ENCODE peak calls at places on chromosomes 4 and X, in ten cellular contexts. J is transverse colon, C is tibial nerve, E is A549, B is stomach, V is HepG2, N is sigmoid colon, P is suprapubic skin, D is K562, U is upper lobe of left lung. R is an unnamed sample.

GRCh38 chrX:103722505-103722904 is 11.8 kb downstream of the TMEM31 start:
- DNase-seq in B (no peak), N (no peak), U (no peak), J (no peak), C (no peak), P (no peak), V (no peak), E (no peak), D (no peak), R (no peak)

GRCh38 chr4:104490770-104491395 is 3.8 kb downstream of the CXXC4 start:
- DNase-seq in D (peak; percentile 31), J (peak; percentile 74), U (peak; percentile 62), C (peak; percentile 35), E (peak; percentile 11), P (no peak), N (peak; percentile 87), B (peak; percentile 65), V (peak; percentile 17), R (peak; percentile 77)

GRCh38 chr4:3705236-3705987 is 60.8 kb upstream of the ADRA2C start:
- DNase-seq in N (no peak), V (no peak), J (no peak), C (no peak), U (no peak), B (no peak), P (peak; percentile 74), E (no peak), D (no peak), R (peak; percentile 4)

GRCh38 chr4:7625073-7625472 is 190.3 kb upstream of the PSAPL1 start:
- DNase-seq in V (no peak), P (no peak), D (no peak), B (no peak), J (no peak), E (no peak), U (no peak), N (no peak), C (no peak), R (no peak)

GRCh38 chr4:127771535-127772275 is 10.4 kb upstream of the HSPA4L start:
- DNase-seq in J (no peak), C (no peak), V (no peak), B (no peak), D (no peak), E (no peak), N (no peak), P (no peak), U (no peak), R (no peak)

GRCh38 chr4:128427832-128428366 is 140.3 kb upstream of the PGRMC2 start:
- DNase-seq in P (no peak), D (peak; percentile 33), U (peak; percentile 84), J (peak; percentile 28), C (peak; percentile 15), N (no peak), E (peak; percentile 79), V (peak; percentile 66), B (peak; percentile 49), R (no peak)

GRCh38 chr4:108037884-108038283 is 48.2 kb downstream of the HADH start:
- DNase-seq in V (no peak), J (no peak), N (no peak), P (no peak), E (no peak), C (no peak), B (no peak), U (no peak), D (no peak), R (no peak)

GRCh38 chr4:147580396-147580795 is 36.8 kb upstream of the TMEM184C start:
- DNase-seq in C (no peak), V (no peak), D (no peak), N (no peak), B (no peak), E (no peak), U (no peak), J (no peak), P (no peak), R (no peak)

GRCh38 chr4:147828361-147828760 is 96.5 kb downstream of the ARHGAP10 start:
- DNase-seq in U (no peak), N (no peak), E (no peak), P (no peak), V (no peak), J (no peak), C (no peak), B (no peak), D (no peak), R (no peak)

GRCh38 chrX:21839334-21840198 is at the start of gene MBTPS2:
- DNase-seq in B (peak; percentile 84), N (peak; percentile 93), E (peak; percentile 33), C (peak; percentile 59), U (peak; percentile 79), P (peak; percentile 86), V (peak; percentile 69), D (peak; percentile 56), J (peak; percentile 85), R (peak; percentile 89)

GRCh38 chrX:136768469-136769084 is 12.2 kb downstream of the ARHGEF6 start:
- DNase-seq in N (peak; percentile 73), U (peak; percentile 53), J (peak; percentile 37), V (no peak), P (no peak), B (no peak), E (no peak), C (peak; percentile 32), D (peak; percentile 58), R (peak; percentile 44)

GRCh38 chr4:134777626-134778025 is 576.0 kb upstream of the PABPC4L start:
- DNase-seq in P (no peak), U (no peak), C (no peak), V (no peak), N (no peak), E (no peak), J (no peak), B (no peak), D (no peak), R (no peak)
- TF ChIP-seq CTCF in P (no peak), U (peak; percentile 29), C (no peak), V (no peak), N (no peak), E (peak; percentile 6), J (no peak), B (no peak), D (no peak), R (no peak)

DNA sequence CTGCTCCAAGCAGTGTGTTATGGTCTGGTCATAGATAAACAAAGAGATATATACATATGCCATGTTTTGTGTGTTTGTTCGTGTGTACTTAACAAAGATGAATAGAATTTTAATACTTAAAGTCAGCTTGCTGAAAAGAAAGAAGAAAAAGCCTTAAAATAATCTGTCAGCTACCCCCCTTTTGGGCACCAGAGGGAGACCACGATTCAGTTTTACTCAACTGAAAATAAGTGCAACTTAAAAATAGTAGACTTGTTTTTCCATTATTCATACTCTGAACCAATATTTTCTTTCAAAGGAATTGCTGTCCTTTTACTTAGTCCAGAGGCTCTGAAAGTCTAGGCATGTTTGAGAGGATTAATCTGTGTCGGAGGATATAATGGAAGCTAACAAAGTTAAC is 181.7 kb upstream of the AGTR2 start:
- DNase-seq in J (no peak), D (no peak), V (no peak), C (no peak), U (no peak), N (no peak), B (no peak), E (no peak), P (no peak), R (no peak)
- TF ChIP-seq EP300 in J (no peak), D (no peak), V (no peak), C (no peak), U (no peak), N (no peak), B (no peak), E (no peak), P (no peak), R (no peak)

DNA sequence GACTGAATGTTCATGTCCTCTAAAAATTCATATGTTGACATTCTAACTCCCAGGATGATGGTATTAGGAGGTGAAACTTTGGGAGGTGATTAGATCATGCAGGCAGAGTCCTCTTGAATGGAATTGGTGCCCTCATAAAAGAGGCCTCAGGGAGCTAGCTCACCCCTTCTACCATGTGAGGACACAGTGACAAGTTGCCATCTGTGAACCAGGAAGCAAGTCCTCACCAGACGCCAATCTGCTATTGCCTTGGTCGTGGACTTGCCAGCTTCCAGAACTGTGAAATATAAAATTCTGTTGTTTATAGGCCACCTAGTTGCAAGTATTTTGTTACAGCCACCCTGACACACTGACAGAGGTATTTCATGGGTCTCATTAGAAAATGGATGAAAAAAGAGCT is 28.5 kb upstream of the LONRF3 start:
- DNase-seq in E (no peak), V (no peak), U (no peak), P (no peak), N (no peak), C (no peak), B (no peak), J (no peak), D (no peak), R (no peak)
- H3K4me1 ChIP-seq in E (no peaks in the 10 kb centered on the region), V (no peaks in the 10 kb centered on the region), U (no peaks in the 10 kb centered on the region), P (no peaks in the 10 kb centered on the region), N (no peaks in the 10 kb centered on the region), C (no peaks in the 10 kb centered on the region), B (no peaks in the 10 kb centered on the region), J (no peaks in the 10 kb centered on the region), D (no peaks in the 10 kb centered on the region), R (no peaks in the 10 kb centered on the region)

GRCh38 chrX:7074908-7075204 is 72.7 kb upstream of the STS start:
- DNase-seq in U (no peak), B (no peak), J (no peak), D (no peak), P (no peak), C (no peak), E (no peak), V (no peak), N (no peak), R (no peak)

GRCh38 chrX:7076245-7076661 is 71.3 kb upstream of the STS start:
- DNase-seq in N (no peak), U (no peak), V (no peak), P (no peak), C (no peak), J (no peak), D (no peak), B (no peak), E (no peak), R (no peak)

GRCh38 chrX:7073336-7073735 is 74.2 kb upstream of the STS start:
- DNase-seq in J (no peak), E (no peak), D (no peak), U (no peak), N (no peak), C (no peak), B (no peak), P (no peak), V (no peak), R (no peak)

GRCh38 chrX:7072856-7073255 is 74.7 kb upstream of the STS start:
- DNase-seq in U (no peak), P (no peak), V (no peak), J (no peak), B (no peak), E (no peak), N (no peak), C (no peak), D (no peak), R (no peak)

GRCh38 chrX:7074135-7074907 is 73.2 kb upstream of the STS start:
- DNase-seq in J (no peak), U (no peak), C (no peak), N (no peak), B (peak; percentile 63), D (no peak), V (no peak), E (no peak), P (no peak), R (no peak)
- TF ChIP-seq CTCF in J (no peak), U (no peak), C (no peak), N (no peak), B (no peak), D (no peak), V (no peak), E (no peak), P (no peak), R (no peak)

GRCh38 chrX:15413101-15413500 is 28.9 kb upstream of the VEGFD start:
- DNase-seq in N (no peak), V (no peak), U (no peak), C (no peak), P (no peak), B (no peak), J (no peak), E (no peak), D (no peak), R (no peak)
- TF ChIP-seq EP300 in N (no peak), V (no peak), U (no peak), C (no peak), P (no peak), B (no peak), J (no peak), E (no peak), D (no peak), R (no peak)